ENCODE peak calls at places on chromosomes 4 and X, in ten cellular contexts. One of them, this sample, is unnamed.

GRCh38 chr4:87426865-87427517 is 4.6 kb downstream of the NUDT9 start:
- DNase-seq in small intestine: peak
- DNase-seq in A549: no peak
- DNase-seq in heart right ventricle: no peak
- DNase-seq in HCT116: no peak
- DNase-seq in uterus: no peak
- DNase-seq in cardiac fibroblast: no peak
- DNase-seq in fibroblast of mammary gland: no peak
- DNase-seq in body of pancreas: no peak
- DNase-seq in aorta: no peak
- DNase-seq in this sample: no peak

GRCh38 chrX:150408561-150408960 is 45.4 kb downstream of the MAMLD1 start:
- DNase-seq in small intestine: no peak
- DNase-seq in A549: no peak
- DNase-seq in heart right ventricle: no peak
- DNase-seq in HCT116: no peak
- DNase-seq in uterus: peak
- DNase-seq in cardiac fibroblast: no peak
- DNase-seq in fibroblast of mammary gland: no peak
- DNase-seq in body of pancreas: no peak
- DNase-seq in aorta: no peak
- DNase-seq in this sample: no peak

GRCh38 chrX:39096599-39096998 is 295.3 kb downstream of the MID1IP1 start:
- DNase-seq in small intestine: no peak
- DNase-seq in A549: no peak
- DNase-seq in heart right ventricle: no peak
- DNase-seq in HCT116: no peak
- DNase-seq in uterus: no peak
- DNase-seq in cardiac fibroblast: no peak
- DNase-seq in fibroblast of mammary gland: no peak
- DNase-seq in body of pancreas: no peak
- DNase-seq in aorta: no peak
- DNase-seq in this sample: no peak

GRCh38 chr4:48780867-48781219 is 764 bp upstream of the FRYL start:
- DNase-seq in small intestine: peak
- DNase-seq in A549: no peak
- DNase-seq in heart right ventricle: peak
- DNase-seq in HCT116: no peak
- DNase-seq in uterus: peak
- DNase-seq in cardiac fibroblast: peak
- DNase-seq in fibroblast of mammary gland: peak
- DNase-seq in body of pancreas: peak
- DNase-seq in aorta: no peak
- DNase-seq in this sample: no peak

GRCh38 chr4:138204507-138204906 is 37.6 kb downstream of the SLC7A11 start:
- DNase-seq in small intestine: peak
- DNase-seq in A549: no peak
- DNase-seq in heart right ventricle: no peak
- DNase-seq in HCT116: no peak
- DNase-seq in uterus: no peak
- DNase-seq in cardiac fibroblast: no peak
- DNase-seq in fibroblast of mammary gland: no peak
- DNase-seq in body of pancreas: no peak
- DNase-seq in aorta: no peak
- DNase-seq in this sample: no peak

GRCh38 chrX:105845661-105846060 is 23.3 kb downstream of the NRK start:
- DNase-seq in small intestine: no peak
- DNase-seq in A549: no peak
- DNase-seq in heart right ventricle: no peak
- DNase-seq in HCT116: no peak
- DNase-seq in uterus: no peak
- DNase-seq in cardiac fibroblast: no peak
- DNase-seq in fibroblast of mammary gland: no peak
- DNase-seq in body of pancreas: no peak
- DNase-seq in aorta: no peak
- DNase-seq in this sample: no peak

GRCh38 chrX:3522016-3522690 is 175.7 kb upstream of the MXRA5 start:
- DNase-seq in small intestine: no peak
- DNase-seq in A549: no peak
- DNase-seq in heart right ventricle: no peak
- DNase-seq in HCT116: no peak
- DNase-seq in uterus: no peak
- DNase-seq in cardiac fibroblast: peak
- DNase-seq in fibroblast of mammary gland: peak
- DNase-seq in body of pancreas: no peak
- DNase-seq in aorta: no peak
- DNase-seq in this sample: no peak

GRCh38 chr4:99404595-99405287 is 30.4 kb downstream of the ADH7 start:
- DNase-seq in small intestine: peak
- DNase-seq in A549: no peak
- DNase-seq in heart right ventricle: no peak
- DNase-seq in HCT116: peak
- DNase-seq in uterus: no peak
- DNase-seq in cardiac fibroblast: peak
- DNase-seq in fibroblast of mammary gland: peak
- DNase-seq in body of pancreas: no peak
- DNase-seq in aorta: peak
- DNase-seq in this sample: no peak

GRCh38 chr4:7485096-7485495 is 50.4 kb upstream of the PSAPL1 start:
- DNase-seq in small intestine: no peak
- DNase-seq in A549: no peak
- DNase-seq in heart right ventricle: no peak
- DNase-seq in HCT116: no peak
- DNase-seq in uterus: no peak
- DNase-seq in cardiac fibroblast: no peak
- DNase-seq in fibroblast of mammary gland: no peak
- DNase-seq in body of pancreas: no peak
- DNase-seq in aorta: no peak
- DNase-seq in this sample: no peak

GRCh38 chrX:50202539-50202938 is 1.7 kb upstream of the AKAP4 start:
- DNase-seq in small intestine: no peak
- DNase-seq in A549: no peak
- DNase-seq in heart right ventricle: no peak
- DNase-seq in HCT116: no peak
- DNase-seq in uterus: no peak
- DNase-seq in cardiac fibroblast: peak
- DNase-seq in fibroblast of mammary gland: peak
- DNase-seq in body of pancreas: no peak
- DNase-seq in aorta: no peak
- DNase-seq in this sample: no peak

GRCh38 chr4:75940692-75941253 is at the start of gene NAAA:
- DNase-seq in small intestine: peak
- DNase-seq in A549: peak
- DNase-seq in heart right ventricle: peak
- DNase-seq in HCT116: peak
- DNase-seq in uterus: peak
- DNase-seq in cardiac fibroblast: peak
- DNase-seq in fibroblast of mammary gland: peak
- DNase-seq in body of pancreas: peak
- DNase-seq in aorta: peak
- DNase-seq in this sample: peak

DNA sequence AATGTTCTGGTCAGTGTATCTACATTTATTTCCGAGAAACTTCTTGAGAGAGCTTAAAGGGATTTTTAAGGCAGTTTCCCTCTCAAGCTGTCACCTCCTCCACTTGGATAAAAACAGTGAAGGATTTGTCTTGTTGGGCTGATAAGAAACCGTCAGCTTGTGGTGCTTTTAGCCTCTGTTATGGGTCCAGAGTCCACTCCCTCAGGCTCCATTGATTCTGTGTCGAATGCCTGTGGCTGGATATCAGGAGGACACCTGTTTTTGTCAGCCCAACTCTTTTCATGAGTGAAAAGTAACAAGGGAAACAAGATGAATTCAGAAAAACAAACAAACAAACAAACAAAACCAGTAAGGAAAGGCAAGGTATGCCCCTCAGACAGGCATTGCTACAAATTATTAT is 12.4 kb downstream of the CLCN4 start:
- DNase-seq in small intestine: peak
- DNase-seq in A549: no peak
- DNase-seq in heart right ventricle: no peak
- DNase-seq in HCT116: no peak
- DNase-seq in uterus: no peak
- DNase-seq in cardiac fibroblast: no peak
- DNase-seq in fibroblast of mammary gland: no peak
- DNase-seq in body of pancreas: no peak
- DNase-seq in aorta: no peak
- DNase-seq in this sample: no peak
- H3K4me3 ChIP-seq in small intestine: no peak
- H3K4me3 ChIP-seq in A549: no peak
- H3K4me3 ChIP-seq in heart right ventricle: no peak
- H3K4me3 ChIP-seq in HCT116: no peak
- H3K4me3 ChIP-seq in uterus: no peak
- H3K4me3 ChIP-seq in cardiac fibroblast: no peak
- H3K4me3 ChIP-seq in fibroblast of mammary gland: no peak
- H3K4me3 ChIP-seq in body of pancreas: no peak
- H3K4me3 ChIP-seq in aorta: no peak
- H3K4me3 ChIP-seq in this sample: no peak

DNA sequence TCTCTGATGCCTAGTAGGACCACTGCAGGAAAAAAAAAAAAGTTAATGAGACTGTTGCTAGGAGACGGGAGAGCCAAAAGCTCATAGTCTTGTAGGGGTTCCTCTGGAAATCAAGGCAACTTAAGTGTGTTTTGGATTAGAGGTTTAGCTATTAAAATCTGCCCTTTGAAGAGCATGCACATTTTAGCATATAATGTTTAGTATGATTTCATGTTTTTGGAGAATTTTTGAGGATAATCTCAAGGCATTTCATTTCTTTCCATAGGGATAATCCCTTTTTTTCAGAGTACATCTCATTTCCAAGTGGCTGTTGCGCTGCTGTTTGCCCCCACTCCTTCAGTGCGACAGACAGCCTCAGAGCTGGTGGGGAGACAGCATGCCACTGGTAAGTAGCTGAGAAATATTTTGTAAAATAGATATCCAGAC is at the start of gene LINC00632:
- DNase-seq in small intestine: no peak
- DNase-seq in A549: no peak
- DNase-seq in heart right ventricle: no peak
- DNase-seq in HCT116: no peak
- DNase-seq in uterus: no peak
- DNase-seq in cardiac fibroblast: no peak
- DNase-seq in fibroblast of mammary gland: no peak
- DNase-seq in body of pancreas: no peak
- DNase-seq in aorta: no peak
- DNase-seq in this sample: peak
- H3K4me3 ChIP-seq in small intestine: no peak
- H3K4me3 ChIP-seq in A549: no peak
- H3K4me3 ChIP-seq in heart right ventricle: peak
- H3K4me3 ChIP-seq in HCT116: no peak
- H3K4me3 ChIP-seq in uterus: no peak
- H3K4me3 ChIP-seq in cardiac fibroblast: no peak
- H3K4me3 ChIP-seq in fibroblast of mammary gland: no peak
- H3K4me3 ChIP-seq in body of pancreas: no peak
- H3K4me3 ChIP-seq in aorta: no peak
- H3K4me3 ChIP-seq in this sample: peak

GRCh38 chr4:37830640-37831039 is 4.2 kb downstream of the PGM2 start:
- DNase-seq in small intestine: no peak
- DNase-seq in A549: no peak
- DNase-seq in heart right ventricle: no peak
- DNase-seq in HCT116: no peak
- DNase-seq in uterus: no peak
- DNase-seq in cardiac fibroblast: no peak
- DNase-seq in fibroblast of mammary gland: no peak
- DNase-seq in body of pancreas: no peak
- DNase-seq in aorta: no peak
- DNase-seq in this sample: no peak
- H3K4me3 ChIP-seq in small intestine: no peak
- H3K4me3 ChIP-seq in A549: no peak
- H3K4me3 ChIP-seq in heart right ventricle: no peak
- H3K4me3 ChIP-seq in HCT116: no peak
- H3K4me3 ChIP-seq in uterus: no peak
- H3K4me3 ChIP-seq in cardiac fibroblast: no peak
- H3K4me3 ChIP-seq in fibroblast of mammary gland: no peak
- H3K4me3 ChIP-seq in body of pancreas: no peak
- H3K4me3 ChIP-seq in aorta: no peak
- H3K4me3 ChIP-seq in this sample: no peak

GRCh38 chr4:70559924-70560323 is 32.1 kb upstream of the AMBN start:
- DNase-seq in small intestine: no peak
- DNase-seq in A549: no peak
- DNase-seq in heart right ventricle: no peak
- DNase-seq in HCT116: no peak
- DNase-seq in uterus: no peak
- DNase-seq in cardiac fibroblast: no peak
- DNase-seq in fibroblast of mammary gland: no peak
- DNase-seq in body of pancreas: no peak
- DNase-seq in aorta: no peak
- DNase-seq in this sample: no peak

GRCh38 chr4:70559216-70559830 is 32.7 kb upstream of the AMBN start:
- DNase-seq in small intestine: peak
- DNase-seq in A549: peak
- DNase-seq in heart right ventricle: peak
- DNase-seq in HCT116: peak
- DNase-seq in uterus: peak
- DNase-seq in cardiac fibroblast: peak
- DNase-seq in fibroblast of mammary gland: peak
- DNase-seq in body of pancreas: peak
- DNase-seq in aorta: no peak
- DNase-seq in this sample: peak

GRCh38 chr4:70564033-70564432 is 28.0 kb upstream of the AMBN start:
- DNase-seq in small intestine: peak
- DNase-seq in A549: no peak
- DNase-seq in heart right ventricle: no peak
- DNase-seq in HCT116: no peak
- DNase-seq in uterus: no peak
- DNase-seq in cardiac fibroblast: no peak
- DNase-seq in fibroblast of mammary gland: no peak
- DNase-seq in body of pancreas: no peak
- DNase-seq in aorta: no peak
- DNase-seq in this sample: no peak
- H3K4me3 ChIP-seq in small intestine: no peak
- H3K4me3 ChIP-seq in A549: no peak
- H3K4me3 ChIP-seq in heart right ventricle: no peak
- H3K4me3 ChIP-seq in HCT116: no peak
- H3K4me3 ChIP-seq in uterus: no peak
- H3K4me3 ChIP-seq in cardiac fibroblast: no peak
- H3K4me3 ChIP-seq in fibroblast of mammary gland: no peak
- H3K4me3 ChIP-seq in body of pancreas: no peak
- H3K4me3 ChIP-seq in aorta: no peak
- H3K4me3 ChIP-seq in this sample: no peak